ENCODE peak calls at places on chromosome 7, in five cellular contexts. X is tibial nerve, W is lung, I is BE2C, R is tibial artery. Q is an unnamed sample.
A peak's percentile ranks its signal among the peaks of the same experiment; 100 is the strongest.

GRCh38 chr7:34759477-34760125 is 101.6 kb downstream of the NPSR1 start:
- DNase-seq in X (no peak), W (no peak), I (peak; percentile 20), R (no peak), Q (no peak)

GRCh38 chr7:64494912-64495461 is 67.9 kb downstream of the ZNF680 start:
- DNase-seq in X (no peak), W (no peak), I (peak; percentile 15), R (no peak), Q (no peak)

GRCh38 chr7:67019562-67020390 is 23.1 kb downstream of the TYW1 start:
- DNase-seq in X (no peak), W (no peak), I (no peak), R (no peak), Q (no peak)

GRCh38 chr7:22581099-22581498 is 81.1 kb upstream of the STEAP1B start:
- DNase-seq in X (no peak), W (no peak), I (no peak), R (no peak), Q (no peak)

GRCh38 chr7:33813331-33813730 is 92.0 kb upstream of the BMPER start:
- DNase-seq in X (no peak), W (no peak), I (no peak), R (no peak), Q (no peak)

GRCh38 chr7:101733713-101734475 is 83.5 kb upstream of the CUX1 start:
- DNase-seq in X (peak; percentile 25), W (peak; percentile 54), I (peak; percentile 41), R (no peak), Q (peak; percentile 70)

GRCh38 chr7:80348221-80348620 is 163.6 kb downstream of the GNAT3 start:
- DNase-seq in X (no peak), W (no peak), I (no peak), R (no peak), Q (no peak)

GRCh38 chr7:128904381-128905197 is 5.9 kb downstream of the KCP start:
- DNase-seq in X (peak; percentile 21), W (no peak), I (no peak), R (peak; percentile 52), Q (no peak)

GRCh38 chr7:135773451-135773850 is 24.8 kb upstream of the FAM180A start:
- DNase-seq in X (no peak), W (no peak), I (no peak), R (no peak), Q (no peak)

GRCh38 chr7:37234928-37235327 is 213.7 kb downstream of the ELMO1 start:
- DNase-seq in X (no peak), W (no peak), I (peak; percentile 20), R (no peak), Q (no peak)

GRCh38 chr7:17680026-17680425 is 260.3 kb downstream of the SNX13 start:
- DNase-seq in X (peak; percentile 65), W (peak; percentile 69), I (no peak), R (peak; percentile 81), Q (no peak)

GRCh38 chr7:5428470-5429252 is 5.0 kb upstream of the TNRC18 start:
- DNase-seq in X (peak; percentile 71), W (peak; percentile 67), I (peak; percentile 85), R (peak; percentile 92), Q (peak; percentile 86)

GRCh38 chr7:24905996-24906770 is 73.8 kb downstream of the OSBPL3 start:
- DNase-seq in X (no peak), W (no peak), I (no peak), R (no peak), Q (no peak)

GRCh38 chr7:12549106-12549505 is 21.4 kb upstream of the SCIN start:
- DNase-seq in X (no peak), W (no peak), I (no peak), R (no peak), Q (no peak)

DNA sequence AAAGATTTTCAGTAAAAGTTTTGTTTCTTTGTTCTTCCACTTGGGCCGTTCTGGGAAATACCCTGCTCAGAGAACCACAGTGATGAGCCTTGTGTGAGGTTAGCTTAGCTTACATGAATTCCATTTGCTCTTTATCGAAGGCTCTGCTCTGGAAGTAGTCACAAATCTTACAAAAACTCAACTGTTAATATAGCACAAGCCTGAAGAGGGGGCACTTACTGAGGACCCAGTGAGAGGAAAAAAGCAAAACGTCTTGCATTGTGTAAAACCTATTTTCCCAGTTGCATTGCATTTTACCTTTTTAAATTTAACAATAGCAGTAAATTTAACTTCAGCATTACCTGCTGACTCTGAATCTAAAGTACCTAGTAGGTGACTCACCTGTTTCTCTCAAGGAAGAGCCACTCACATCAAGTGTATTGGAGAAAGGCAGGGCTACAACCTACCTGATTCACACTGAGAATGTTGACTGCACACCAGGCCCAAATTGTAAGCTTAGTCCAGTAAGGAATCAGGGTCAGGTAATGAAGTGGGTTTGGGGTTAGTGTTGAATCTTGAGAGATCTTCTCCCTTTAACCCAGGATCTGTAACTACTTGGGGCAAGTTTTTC is 42.3 kb downstream of the PPP1R17 start:
- DNase-seq in X (no peak), W (no peak), I (no peak), R (no peak), Q (no peak)
- TF ChIP-seq CTCF in X (no peak), W (no peak), I (no peak), R (no peak), Q (no peak)

DNA sequence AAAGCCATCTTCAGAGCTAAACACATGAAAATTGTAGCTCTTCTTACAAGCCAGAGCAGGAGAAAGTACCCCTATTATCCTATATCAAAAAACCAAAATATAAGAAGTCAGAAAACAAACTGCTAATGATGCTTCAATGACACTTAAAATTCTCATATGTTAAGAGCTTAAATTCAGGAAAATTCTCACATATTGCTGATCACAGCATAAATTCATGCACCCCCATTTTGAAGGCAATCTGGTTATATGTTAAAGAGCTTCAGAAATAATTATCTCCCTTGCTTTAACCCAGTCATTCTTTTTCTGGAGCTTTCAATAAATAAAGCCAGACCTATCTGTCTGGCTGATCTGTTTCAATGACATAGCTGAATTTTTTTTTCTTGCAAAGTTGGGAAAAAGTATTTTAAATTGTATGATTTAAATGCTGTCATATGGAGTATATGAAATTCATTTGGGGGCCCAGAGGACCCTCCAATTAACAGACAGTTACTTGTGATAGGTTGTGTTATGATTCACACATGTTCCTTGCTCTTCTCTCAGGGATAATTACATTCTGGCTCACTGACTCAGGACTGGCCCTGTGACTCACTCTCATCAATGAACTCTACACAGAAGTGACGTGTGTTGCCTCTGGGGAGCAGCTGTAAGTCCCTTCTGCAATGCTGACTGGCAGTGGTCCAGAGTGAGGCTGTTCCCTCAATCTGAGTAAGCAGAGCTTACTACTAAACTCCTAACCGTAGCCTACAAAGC is 85.2 kb downstream of the HGF start:
- DNase-seq in X (peak; percentile 93), W (peak; percentile 77), I (peak; percentile 98), R (peak; percentile 98), Q (peak; percentile 91)
- H3K4me1 ChIP-seq in X (no peaks in the 10 kb centered on the region), W (no peaks in the 10 kb centered on the region), I (peaks cover 44% of the 10 kb centered on the region), R (peaks cover 23% of the 10 kb centered on the region), Q (no peaks in the 10 kb centered on the region)

DNA sequence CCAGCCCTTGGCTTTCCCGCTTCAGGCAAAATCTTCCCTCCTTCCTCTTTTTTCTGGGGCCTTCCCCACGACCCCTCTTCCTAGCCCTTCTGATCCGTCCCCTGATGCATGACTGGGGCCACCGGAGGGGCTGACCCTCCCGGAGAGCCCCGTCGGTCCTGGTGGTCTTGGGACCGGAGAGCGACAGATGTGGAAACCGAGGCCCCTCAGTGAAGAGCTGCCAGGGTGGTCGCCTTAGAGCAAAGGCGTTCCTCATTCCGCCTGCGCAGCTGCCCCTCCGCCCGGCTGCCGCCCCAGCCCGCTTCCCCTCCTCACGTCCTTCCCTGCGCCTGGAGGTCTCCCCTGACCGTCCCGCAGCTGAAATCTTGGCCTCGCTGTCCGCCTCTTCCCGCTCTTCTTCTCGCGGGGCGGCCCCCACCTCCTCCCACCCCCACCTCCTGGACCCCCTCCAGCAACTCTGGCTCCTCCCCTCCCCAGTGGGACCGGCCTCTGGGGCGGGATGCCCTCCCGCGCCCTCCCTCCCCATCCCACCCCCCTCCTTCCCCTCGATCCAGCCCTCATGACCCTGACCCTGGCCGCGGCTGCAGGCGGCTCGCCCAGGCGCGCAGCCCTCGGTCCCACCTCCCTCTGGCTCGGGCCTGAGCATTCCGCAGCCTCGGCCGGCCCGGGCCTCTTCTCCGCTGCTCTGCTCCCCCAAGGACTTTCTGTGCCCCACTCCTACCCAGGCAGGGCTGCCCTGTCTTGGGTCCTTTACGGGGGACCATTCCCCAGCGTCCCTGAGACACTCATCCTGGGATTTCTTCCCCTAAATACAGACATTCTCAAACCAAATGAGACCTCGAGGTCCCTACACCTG is at the start of gene RARRES2:
- DNase-seq in X (no peak), W (peak; percentile 49), I (no peak), R (no peak), Q (peak; percentile 62)
- H3K4me3 ChIP-seq in X (peak within 1 kb of the TSS; percentile 65), W (peak within 1 kb of the TSS; percentile 43), I (no peak within 1 kb of the TSS), R (peak within 1 kb of the TSS; percentile 63), Q (peak within 1 kb of the TSS; percentile 59)

GRCh38 chr7:131103997-131104396 is 223.7 kb upstream of the MKLN1 start:
- DNase-seq in X (no peak), W (peak; percentile 46), I (no peak), R (no peak), Q (no peak)
- TF ChIP-seq CTCF in X (no peak), W (no peak), I (no peak), R (no peak), Q (no peak)

DNA sequence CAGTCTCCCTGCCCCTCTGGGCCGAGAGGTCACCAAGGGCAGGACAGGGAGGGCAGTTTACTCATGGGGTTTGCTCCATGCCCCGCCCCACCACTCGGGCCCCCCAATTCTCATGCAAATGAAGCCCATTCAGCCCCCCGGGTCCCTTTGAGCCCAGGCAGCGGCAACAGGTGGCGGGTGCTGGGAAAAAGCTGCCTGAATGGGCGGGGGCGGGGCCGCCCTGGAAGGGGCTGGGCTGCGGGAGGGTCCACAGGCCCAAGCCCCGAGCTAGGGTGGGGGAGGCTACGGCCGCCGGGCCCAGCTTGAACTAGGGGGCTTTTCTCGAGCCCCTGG is 5.2 kb downstream of the LFNG start:
- DNase-seq in X (no peak), W (no peak), I (no peak), R (no peak), Q (no peak)
- H3K4me1 ChIP-seq in X (peaks cover 92% of the 10 kb centered on the region), W (no peaks in the 10 kb centered on the region), I (peaks cover 30% of the 10 kb centered on the region), R (peaks cover 49% of the 10 kb centered on the region), Q (peaks cover 14% of the 10 kb centered on the region)

GRCh38 chr7:95592570-95592969 is 3.7 kb downstream of the PDK4 start:
- DNase-seq in X (no peak), W (no peak), I (no peak), R (no peak), Q (no peak)
- H3K4me3 ChIP-seq in X (peak overlapping the region; percentile 72), W (no peak overlapping the region), I (no peak overlapping the region), R (peak overlapping the region; percentile 90), Q (peak overlapping the region; percentile 93)

DNA sequence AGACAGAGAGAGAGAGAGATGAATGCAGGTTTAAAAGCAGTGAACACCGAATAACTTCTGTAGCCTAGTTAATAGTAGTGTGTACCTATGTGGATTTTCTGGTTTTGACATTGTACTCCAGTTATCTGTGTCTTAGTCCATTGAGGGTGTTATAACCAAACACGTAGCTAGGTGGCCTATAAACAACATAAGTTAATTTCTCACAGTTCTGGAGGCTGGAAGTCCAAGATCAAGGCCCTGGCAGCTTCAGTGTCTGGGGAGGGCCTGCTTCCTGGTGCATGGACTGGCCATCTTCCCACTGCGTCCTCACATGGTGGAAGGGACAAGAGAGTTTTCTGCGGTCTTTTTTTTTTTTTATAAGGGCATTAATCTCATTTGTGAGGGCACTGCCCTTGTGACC is 23.5 kb downstream of the AOC1 start:
- DNase-seq in X (no peak), W (no peak), I (no peak), R (no peak), Q (no peak)
- TF ChIP-seq CTCF in X (no peak), W (no peak), I (peak; percentile 37), R (no peak), Q (no peak)

GRCh38 chr7:150448789-150449147 is 1.7 kb upstream of the GIMAP8 start:
- DNase-seq in X (peak; percentile 46), W (peak; percentile 82), I (peak; percentile 74), R (peak; percentile 76), Q (peak; percentile 61)
- H3K4me1 ChIP-seq in X (peaks cover 12% of the 10 kb centered on the region), W (no peaks in the 10 kb centered on the region), I (no peaks in the 10 kb centered on the region), R (no peaks in the 10 kb centered on the region), Q (no peaks in the 10 kb centered on the region)

Q was measured in psoas muscle.